ENCODE peak calls at places on chromosomes 6 and 20, in four cellular contexts. J is activated CD4-positive, alpha-beta T cell treated with anti-CD3 and anti-CD28 coated beads for 24 hours; E is naive thymus-derived CD8-positive, alpha-beta T cell; A is activated naive CD4-positive, alpha-beta T cell treated with anti-CD3 and anti-CD28 coated beads for 36 hours. T is an unnamed sample.

GRCh38 chr6:87257565-87257964 is 64.8 kb upstream of the SMIM8 start:
- DNase-seq in E (no peak), A (no peak), J (no peak), T (no peak)

GRCh38 chr6:158911746-158912158 is 88.2 kb downstream of the RSPH3 start:
- DNase-seq in A (peak; percentile 35), E (no peak), J (no peak), T (no peak)

GRCh38 chr6:169045486-169045885 is 208.2 kb downstream of the THBS2 start:
- DNase-seq in J (no peak), A (no peak), E (no peak), T (no peak)

GRCh38 chr6:130183271-130184222 is 39.2 kb downstream of the SAMD3 start:
- DNase-seq in A (peak; percentile 56), J (no peak), E (no peak), T (no peak)

GRCh38 chr6:48825501-48826317 is 637.3 kb downstream of the MMUT start:
- DNase-seq in A (no peak), J (no peak), E (no peak), T (no peak)

GRCh38 chr6:35719407-35719829 is 17.4 kb upstream of the ARMC12 start:
- DNase-seq in E (no peak), J (no peak), A (no peak), T (no peak)

GRCh38 chr20:34824861-34825529 is 456 bp downstream of the NCOA6 start:
- DNase-seq in A (peak; percentile 69), J (peak; percentile 39), E (peak; percentile 67), T (no peak)

GRCh38 chr20:23419995-23420901 is 1.0 kb downstream of the NAPB start:
- DNase-seq in A (peak; percentile 61), E (peak; percentile 45), J (peak; percentile 29), T (no peak)

GRCh38 chr6:63897459-63897858 is 261.9 kb downstream of the PHF3 start:
- DNase-seq in E (no peak), A (no peak), J (no peak), T (no peak)

GRCh38 chr20:42380287-42380686 is 762.1 kb upstream of the CHD6 start:
- DNase-seq in E (no peak), A (no peak), J (no peak), T (no peak)

GRCh38 chr6:80263603-80264002 is 157.1 kb downstream of the BCKDHB start:
- DNase-seq in E (no peak), A (no peak), J (no peak), T (no peak)

GRCh38 chr6:103268335-103268734 is 1591.4 kb downstream of the HACE1 start:
- DNase-seq in A (no peak), E (no peak), J (no peak), T (no peak)

GRCh38 chr6:168127384-168127868 is 48.4 kb upstream of the FRMD1 start:
- DNase-seq in A (no peak), E (no peak), J (no peak), T (no peak)

GRCh38 chr20:47274449-47275108 is 81.9 kb downstream of the ZMYND8 start:
- DNase-seq in J (peak; percentile 27), E (no peak), A (peak; percentile 59), T (peak; percentile 56)

GRCh38 chr20:62824476-62825287 is 7.8 kb downstream of the COL9A3 start:
- DNase-seq in J (no peak), A (peak; percentile 34), E (peak; percentile 49), T (no peak)

GRCh38 chr20:6468751-6469150 is 298.7 kb upstream of the BMP2 start:
- DNase-seq in J (no peak), E (no peak), A (no peak), T (no peak)

GRCh38 chr6:169993861-169994481 is 242.5 kb downstream of the ERMARD start:
- DNase-seq in E (no peak), J (no peak), A (no peak), T (no peak)